ENCODE peak calls at places on chromosomes 7 and 10, in five cellular contexts. C, T, S, A and F are unnamed samples.
A peak's percentile ranks its signal among the peaks of the same experiment; 100 is the strongest.

GRCh38 chr10:121942749-121943148 is 14.9 kb upstream of the ATE1 start:
- DNase-seq in T (peak; percentile 45), A (peak; percentile 79), S (no peak), C (no peak), F (no peak)

GRCh38 chr7:155418941-155419755 is 38.8 kb upstream of the EN2 start:
- DNase-seq in A (no peak), S (no peak), C (no peak), T (no peak), F (no peak)

GRCh38 chr10:117188399-117188798 is 8.9 kb upstream of the KCNK18 start:
- DNase-seq in A (peak; percentile 19), S (no peak), T (no peak), C (no peak), F (no peak)

GRCh38 chr7:16028103-16028502 is 341.6 kb upstream of the MEOX2 start:
- DNase-seq in S (no peak), C (no peak), T (peak; percentile 76), A (peak; percentile 95), F (no peak)

GRCh38 chr10:10677479-10677878 is 340.2 kb upstream of the CELF2 start:
- DNase-seq in T (peak; percentile 25), A (peak; percentile 6), C (peak; percentile 28), S (peak; percentile 38), F (no peak)

GRCh38 chr10:70931168-70931805 is 42.9 kb upstream of the PCBD1 start:
- DNase-seq in A (peak; percentile 74), C (no peak), T (no peak), S (no peak), F (no peak)

GRCh38 chr7:45625714-45626440 is 51.7 kb downstream of the ADCY1 start:
- DNase-seq in C (no peak), S (no peak), A (no peak), T (no peak), F (no peak)

GRCh38 chr10:26714816-26715487 is 17.5 kb downstream of the PDSS1 start:
- DNase-seq in C (no peak), T (no peak), A (no peak), S (no peak), F (no peak)

GRCh38 chr7:98398567-98399372 is 2.1 kb downstream of the BAIAP2L1 start:
- DNase-seq in T (no peak), C (no peak), A (no peak), S (no peak), F (no peak)

GRCh38 chr7:77442631-77443420 is 26.7 kb upstream of the GSAP start:
- DNase-seq in C (no peak), A (peak; percentile 88), S (no peak), T (no peak), F (no peak)

GRCh38 chr10:34906021-34906965 is 91.2 kb upstream of the PARD3 start:
- DNase-seq in A (no peak), T (no peak), S (peak; percentile 81), C (no peak), F (no peak)

GRCh38 chr7:44387427-44387826 is 62.0 kb upstream of the CAMK2B start:
- DNase-seq in S (no peak), C (no peak), A (no peak), T (no peak), F (peak; percentile 77)

GRCh38 chr10:62456611-62457101 is 82.5 kb downstream of the ZNF365 start:
- DNase-seq in S (no peak), T (peak; percentile 80), C (no peak), A (no peak), F (no peak)

GRCh38 chr7:155509725-155510551 is 36.4 kb downstream of the CNPY1 start:
- DNase-seq in A (no peak), T (no peak), S (peak; percentile 64), C (no peak), F (no peak)